ENCODE peak calls at places on chromosome 7, in ten cellular contexts. One of them, this sample, is unnamed.

GRCh38 chr7:105672820-105673219 is 91.5 kb upstream of the EFCAB10 start:
- DNase-seq in WERI-Rb-1: no peak
- DNase-seq in brain microvascular endothelial cell: no peak
- DNase-seq in neural crest cell: no peak
- DNase-seq in endothelial cell: no peak
- DNase-seq in A549: no peak
- DNase-seq in GM10248: no peak
- DNase-seq in H7: no peak
- DNase-seq in astrocyte of the spinal cord: no peak
- DNase-seq in GM23248: no peak
- DNase-seq in this sample: no peak

GRCh38 chr7:30080818-30081217 is 52.6 kb downstream of the PLEKHA8 start:
- DNase-seq in astrocyte of the spinal cord: no peak
- DNase-seq in H7: no peak
- DNase-seq in neural crest cell: no peak
- DNase-seq in brain microvascular endothelial cell: no peak
- DNase-seq in A549: no peak
- DNase-seq in endothelial cell: no peak
- DNase-seq in GM10248: no peak
- DNase-seq in WERI-Rb-1: no peak
- DNase-seq in GM23248: no peak
- DNase-seq in this sample: no peak

GRCh38 chr7:26531926-26532325 is 240.3 kb downstream of the SNX10 start:
- DNase-seq in GM10248: peak
- DNase-seq in H7: no peak
- DNase-seq in neural crest cell: no peak
- DNase-seq in GM23248: no peak
- DNase-seq in endothelial cell: no peak
- DNase-seq in A549: no peak
- DNase-seq in astrocyte of the spinal cord: no peak
- DNase-seq in WERI-Rb-1: no peak
- DNase-seq in brain microvascular endothelial cell: no peak
- DNase-seq in this sample: no peak

GRCh38 chr7:134351424-134351823 is 34.7 kb upstream of the SLC35B4 start:
- DNase-seq in astrocyte of the spinal cord: no peak
- DNase-seq in H7: peak
- DNase-seq in GM10248: no peak
- DNase-seq in GM23248: no peak
- DNase-seq in neural crest cell: no peak
- DNase-seq in A549: no peak
- DNase-seq in endothelial cell: no peak
- DNase-seq in WERI-Rb-1: no peak
- DNase-seq in brain microvascular endothelial cell: no peak
- DNase-seq in this sample: no peak

GRCh38 chr7:87934699-87935372 is 785 bp downstream of the ADAM22 start:
- DNase-seq in endothelial cell: peak
- DNase-seq in H7: peak
- DNase-seq in WERI-Rb-1: peak
- DNase-seq in neural crest cell: peak
- DNase-seq in GM23248: peak
- DNase-seq in brain microvascular endothelial cell: no peak
- DNase-seq in GM10248: peak
- DNase-seq in astrocyte of the spinal cord: peak
- DNase-seq in A549: no peak
- DNase-seq in this sample: no peak

GRCh38 chr7:84123903-84124573 is 70.6 kb downstream of the SEMA3A start:
- DNase-seq in GM23248: peak
- DNase-seq in astrocyte of the spinal cord: peak
- DNase-seq in neural crest cell: no peak
- DNase-seq in endothelial cell: no peak
- DNase-seq in A549: no peak
- DNase-seq in H7: no peak
- DNase-seq in brain microvascular endothelial cell: peak
- DNase-seq in WERI-Rb-1: no peak
- DNase-seq in GM10248: no peak
- DNase-seq in this sample: no peak

GRCh38 chr7:98881561-98882315 is 3.4 kb downstream of the TRRAP start:
- DNase-seq in GM23248: no peak
- DNase-seq in WERI-Rb-1: no peak
- DNase-seq in GM10248: no peak
- DNase-seq in astrocyte of the spinal cord: no peak
- DNase-seq in A549: no peak
- DNase-seq in H7: no peak
- DNase-seq in endothelial cell: no peak
- DNase-seq in neural crest cell: no peak
- DNase-seq in brain microvascular endothelial cell: no peak
- DNase-seq in this sample: no peak

GRCh38 chr7:105786520-105786919 is 89.9 kb downstream of the ATXN7L1 start:
- DNase-seq in A549: no peak
- DNase-seq in GM23248: no peak
- DNase-seq in astrocyte of the spinal cord: no peak
- DNase-seq in WERI-Rb-1: no peak
- DNase-seq in neural crest cell: no peak
- DNase-seq in endothelial cell: no peak
- DNase-seq in brain microvascular endothelial cell: no peak
- DNase-seq in GM10248: no peak
- DNase-seq in H7: no peak
- DNase-seq in this sample: no peak

GRCh38 chr7:41297167-41297566 is 405.7 kb downstream of the INHBA start:
- DNase-seq in astrocyte of the spinal cord: no peak
- DNase-seq in brain microvascular endothelial cell: peak
- DNase-seq in WERI-Rb-1: no peak
- DNase-seq in GM10248: no peak
- DNase-seq in endothelial cell: no peak
- DNase-seq in H7: no peak
- DNase-seq in A549: no peak
- DNase-seq in neural crest cell: no peak
- DNase-seq in GM23248: no peak
- DNase-seq in this sample: no peak

GRCh38 chr7:24978837-24979469 is 1.0 kb downstream of the OSBPL3 start:
- DNase-seq in neural crest cell: peak
- DNase-seq in astrocyte of the spinal cord: peak
- DNase-seq in H7: peak
- DNase-seq in brain microvascular endothelial cell: no peak
- DNase-seq in A549: no peak
- DNase-seq in WERI-Rb-1: peak
- DNase-seq in GM23248: no peak
- DNase-seq in endothelial cell: peak
- DNase-seq in GM10248: no peak
- DNase-seq in this sample: no peak

GRCh38 chr7:121279060-121279620 is 49.7 kb upstream of the WNT16 start:
- DNase-seq in neural crest cell: no peak
- DNase-seq in A549: no peak
- DNase-seq in WERI-Rb-1: no peak
- DNase-seq in GM23248: no peak
- DNase-seq in endothelial cell: no peak
- DNase-seq in GM10248: no peak
- DNase-seq in H7: no peak
- DNase-seq in brain microvascular endothelial cell: peak
- DNase-seq in astrocyte of the spinal cord: peak
- DNase-seq in this sample: no peak

GRCh38 chr7:55185941-55186609 is 167.3 kb downstream of the EGFR start:
- DNase-seq in WERI-Rb-1: no peak
- DNase-seq in neural crest cell: no peak
- DNase-seq in GM10248: no peak
- DNase-seq in H7: no peak
- DNase-seq in A549: peak
- DNase-seq in astrocyte of the spinal cord: peak
- DNase-seq in GM23248: peak
- DNase-seq in endothelial cell: no peak
- DNase-seq in brain microvascular endothelial cell: peak
- DNase-seq in this sample: peak

GRCh38 chr7:106788637-106789036 is 76.4 kb upstream of the PIK3CG start:
- DNase-seq in endothelial cell: no peak
- DNase-seq in GM23248: no peak
- DNase-seq in astrocyte of the spinal cord: no peak
- DNase-seq in GM10248: no peak
- DNase-seq in brain microvascular endothelial cell: no peak
- DNase-seq in A549: no peak
- DNase-seq in H7: no peak
- DNase-seq in WERI-Rb-1: no peak
- DNase-seq in neural crest cell: no peak
- DNase-seq in this sample: no peak

GRCh38 chr7:28626629-28627262 is 214.4 kb downstream of the CREB5 start:
- DNase-seq in WERI-Rb-1: peak
- DNase-seq in GM10248: peak
- DNase-seq in brain microvascular endothelial cell: peak
- DNase-seq in A549: peak
- DNase-seq in endothelial cell: peak
- DNase-seq in neural crest cell: peak
- DNase-seq in astrocyte of the spinal cord: peak
- DNase-seq in H7: peak
- DNase-seq in GM23248: peak
- DNase-seq in this sample: peak

GRCh38 chr7:20172736-20173334 is 44.3 kb downstream of the MACC1 start:
- DNase-seq in H7: peak
- DNase-seq in brain microvascular endothelial cell: peak
- DNase-seq in neural crest cell: peak
- DNase-seq in GM23248: peak
- DNase-seq in endothelial cell: peak
- DNase-seq in astrocyte of the spinal cord: peak
- DNase-seq in WERI-Rb-1: peak
- DNase-seq in GM10248: peak
- DNase-seq in A549: peak
- DNase-seq in this sample: peak

GRCh38 chr7:494261-494687 is 25.4 kb downstream of the PDGFA start:
- DNase-seq in WERI-Rb-1: no peak
- DNase-seq in H7: peak
- DNase-seq in A549: peak
- DNase-seq in brain microvascular endothelial cell: no peak
- DNase-seq in astrocyte of the spinal cord: no peak
- DNase-seq in GM10248: peak
- DNase-seq in endothelial cell: no peak
- DNase-seq in neural crest cell: no peak
- DNase-seq in GM23248: no peak
- DNase-seq in this sample: no peak

GRCh38 chr7:35548291-35548690 is 146.6 kb downstream of the HERPUD2 start:
- DNase-seq in GM10248: no peak
- DNase-seq in brain microvascular endothelial cell: no peak
- DNase-seq in neural crest cell: no peak
- DNase-seq in WERI-Rb-1: no peak
- DNase-seq in endothelial cell: no peak
- DNase-seq in H7: no peak
- DNase-seq in A549: no peak
- DNase-seq in GM23248: no peak
- DNase-seq in astrocyte of the spinal cord: no peak
- DNase-seq in this sample: no peak

GRCh38 chr7:84949067-84949466 is 237.8 kb downstream of the SEMA3D start:
- DNase-seq in H7: no peak
- DNase-seq in A549: no peak
- DNase-seq in GM10248: no peak
- DNase-seq in neural crest cell: no peak
- DNase-seq in brain microvascular endothelial cell: no peak
- DNase-seq in endothelial cell: no peak
- DNase-seq in astrocyte of the spinal cord: peak
- DNase-seq in GM23248: no peak
- DNase-seq in WERI-Rb-1: no peak
- DNase-seq in this sample: no peak

GRCh38 chr7:123658023-123658422 is 2.4 kb downstream of the LMOD2 start:
- DNase-seq in WERI-Rb-1: peak
- DNase-seq in endothelial cell: no peak
- DNase-seq in GM10248: no peak
- DNase-seq in neural crest cell: no peak
- DNase-seq in H7: no peak
- DNase-seq in A549: no peak
- DNase-seq in GM23248: no peak
- DNase-seq in astrocyte of the spinal cord: no peak
- DNase-seq in brain microvascular endothelial cell: no peak
- DNase-seq in this sample: no peak

GRCh38 chr7:34718867-34719266 is 60.8 kb downstream of the NPSR1 start:
- DNase-seq in brain microvascular endothelial cell: no peak
- DNase-seq in neural crest cell: no peak
- DNase-seq in astrocyte of the spinal cord: no peak
- DNase-seq in endothelial cell: no peak
- DNase-seq in GM23248: no peak
- DNase-seq in GM10248: no peak
- DNase-seq in A549: no peak
- DNase-seq in WERI-Rb-1: no peak
- DNase-seq in H7: no peak
- DNase-seq in this sample: no peak